ENCODE peak calls at places on chromosome 1, in four cellular contexts. T is T-helper 1 cell, P is coronary artery, Q is T-helper 2 cell. X is an unnamed sample.

GRCh38 chr1:47137925-47138615 is 829 bp downstream of the CYP4A22 start:
- DNase-seq in T (no peak), P (no peak), Q (no peak), X (no peak)

GRCh38 chr1:163842546-163842945 is 520.8 kb downstream of the NUF2 start:
- DNase-seq in T (no peak), P (no peak), Q (no peak), X (no peak)

GRCh38 chr1:186722711-186723309 is 42.6 kb upstream of the PTGS2 start:
- DNase-seq in T (peak; percentile 55), P (no peak), Q (no peak), X (no peak)

GRCh38 chr1:66251521-66251920 is 282.4 kb upstream of the SGIP1 start:
- DNase-seq in T (peak; percentile 40), P (no peak), Q (no peak), X (no peak)

GRCh38 chr1:26768755-26769154 is 19.0 kb upstream of the PIGV start:
- DNase-seq in T (no peak), P (no peak), Q (no peak), X (no peak)

GRCh38 chr1:33220701-33221384 is 35.4 kb upstream of the ZNF362 start:
- DNase-seq in T (no peak), P (no peak), Q (no peak), X (no peak)

GRCh38 chr1:162279099-162279498 is 97.6 kb downstream of the SPATA46 start:
- DNase-seq in T (no peak), P (no peak), Q (no peak), X (peak; percentile 57)

GRCh38 chr1:54460861-54461382 is 54.7 kb upstream of the SSBP3 start:
- DNase-seq in T (no peak), P (no peak), Q (no peak), X (no peak)

GRCh38 chr1:43071241-43071640 is 100.8 kb downstream of the EBNA1BP2 start:
- DNase-seq in T (no peak), P (no peak), Q (no peak), X (no peak)

GRCh38 chr1:214337536-214337935 is 56.6 kb downstream of the SMYD2 start:
- DNase-seq in T (no peak), P (no peak), Q (no peak), X (no peak)

GRCh38 chr1:91768786-91769697 is 116.9 kb downstream of the TGFBR3 start:
- DNase-seq in T (no peak), P (no peak), Q (no peak), X (no peak)